ENCODE peak calls at places on chromosomes 16 and 17, in six cellular contexts. One of them, this sample, is unnamed.

GRCh38 chr17:12575641-12576040 is 90.0 kb upstream of the MYOCD start:
- DNase-seq in MM.1S: no peak
- DNase-seq in epithelial cell of proximal tubule: no peak
- DNase-seq in spleen: no peak
- DNase-seq in uterus: no peak
- DNase-seq in endodermal cell: no peak
- DNase-seq in this sample: no peak

GRCh38 chr17:55635253-55635766 is 87.4 kb downstream of the TMEM100 start:
- DNase-seq in MM.1S: no peak
- DNase-seq in epithelial cell of proximal tubule: no peak
- DNase-seq in spleen: no peak
- DNase-seq in uterus: peak; percentile 36
- DNase-seq in endodermal cell: no peak
- DNase-seq in this sample: no peak

GRCh38 chr17:17647521-17648178 is 33.6 kb upstream of the RAI1 start:
- DNase-seq in MM.1S: no peak
- DNase-seq in epithelial cell of proximal tubule: peak; percentile 29
- DNase-seq in spleen: no peak
- DNase-seq in uterus: no peak
- DNase-seq in endodermal cell: no peak
- DNase-seq in this sample: no peak

GRCh38 chr16:27305839-27306442 is 7.8 kb upstream of the IL4R start:
- DNase-seq in MM.1S: no peak
- DNase-seq in epithelial cell of proximal tubule: no peak
- DNase-seq in spleen: no peak
- DNase-seq in uterus: no peak
- DNase-seq in endodermal cell: no peak
- DNase-seq in this sample: no peak

GRCh38 chr17:31593806-31594205 is 202.3 kb downstream of the RAB11FIP4 start:
- DNase-seq in MM.1S: no peak
- DNase-seq in epithelial cell of proximal tubule: no peak
- DNase-seq in spleen: peak; percentile 48
- DNase-seq in uterus: no peak
- DNase-seq in endodermal cell: no peak
- DNase-seq in this sample: no peak

GRCh38 chr16:70453117-70453890 is 1.1 kb upstream of the FCSK start:
- DNase-seq in MM.1S: no peak
- DNase-seq in epithelial cell of proximal tubule: no peak
- DNase-seq in spleen: no peak
- DNase-seq in uterus: no peak
- DNase-seq in endodermal cell: no peak
- DNase-seq in this sample: no peak

GRCh38 chr16:86917471-86918365 is 339.4 kb downstream of the FOXL1 start:
- DNase-seq in MM.1S: no peak
- DNase-seq in epithelial cell of proximal tubule: no peak
- DNase-seq in spleen: no peak
- DNase-seq in uterus: no peak
- DNase-seq in endodermal cell: no peak
- DNase-seq in this sample: no peak

GRCh38 chr17:681738-682137 is 32.9 kb downstream of the VPS53 start:
- DNase-seq in MM.1S: no peak
- DNase-seq in epithelial cell of proximal tubule: no peak
- DNase-seq in spleen: no peak
- DNase-seq in uterus: no peak
- DNase-seq in endodermal cell: no peak
- DNase-seq in this sample: no peak

GRCh38 chr16:67241008-67241900 is 6.0 kb downstream of the FHOD1 start:
- DNase-seq in MM.1S: no peak
- DNase-seq in epithelial cell of proximal tubule: no peak
- DNase-seq in spleen: peak; percentile 83
- DNase-seq in uterus: peak; percentile 45
- DNase-seq in endodermal cell: peak; percentile 79
- DNase-seq in this sample: no peak

GRCh38 chr17:7912927-7913524 is 3.1 kb downstream of the RNF227 start:
- DNase-seq in MM.1S: peak; percentile 83
- DNase-seq in epithelial cell of proximal tubule: no peak
- DNase-seq in spleen: no peak
- DNase-seq in uterus: peak; percentile 63
- DNase-seq in endodermal cell: peak; percentile 74
- DNase-seq in this sample: peak; percentile 70

GRCh38 chr16:15548482-15548891 is 94.5 kb downstream of the MARF1 start:
- DNase-seq in MM.1S: no peak
- DNase-seq in epithelial cell of proximal tubule: peak; percentile 25
- DNase-seq in spleen: no peak
- DNase-seq in uterus: no peak
- DNase-seq in endodermal cell: peak; percentile 59
- DNase-seq in this sample: no peak

GRCh38 chr17:43791589-43791988 is 11.4 kb downstream of the CFAP97D1 start:
- DNase-seq in MM.1S: no peak
- DNase-seq in epithelial cell of proximal tubule: peak; percentile 15
- DNase-seq in spleen: no peak
- DNase-seq in uterus: no peak
- DNase-seq in endodermal cell: peak; percentile 70
- DNase-seq in this sample: no peak

GRCh38 chr17:31428512-31428911 is 37.0 kb downstream of the RAB11FIP4 start:
- DNase-seq in MM.1S: no peak
- DNase-seq in epithelial cell of proximal tubule: no peak
- DNase-seq in spleen: no peak
- DNase-seq in uterus: no peak
- DNase-seq in endodermal cell: no peak
- DNase-seq in this sample: no peak

GRCh38 chr16:14539631-14540030 is 90.4 kb downstream of the PARN start:
- DNase-seq in MM.1S: no peak
- DNase-seq in epithelial cell of proximal tubule: no peak
- DNase-seq in spleen: no peak
- DNase-seq in uterus: no peak
- DNase-seq in endodermal cell: no peak
- DNase-seq in this sample: no peak

DNA sequence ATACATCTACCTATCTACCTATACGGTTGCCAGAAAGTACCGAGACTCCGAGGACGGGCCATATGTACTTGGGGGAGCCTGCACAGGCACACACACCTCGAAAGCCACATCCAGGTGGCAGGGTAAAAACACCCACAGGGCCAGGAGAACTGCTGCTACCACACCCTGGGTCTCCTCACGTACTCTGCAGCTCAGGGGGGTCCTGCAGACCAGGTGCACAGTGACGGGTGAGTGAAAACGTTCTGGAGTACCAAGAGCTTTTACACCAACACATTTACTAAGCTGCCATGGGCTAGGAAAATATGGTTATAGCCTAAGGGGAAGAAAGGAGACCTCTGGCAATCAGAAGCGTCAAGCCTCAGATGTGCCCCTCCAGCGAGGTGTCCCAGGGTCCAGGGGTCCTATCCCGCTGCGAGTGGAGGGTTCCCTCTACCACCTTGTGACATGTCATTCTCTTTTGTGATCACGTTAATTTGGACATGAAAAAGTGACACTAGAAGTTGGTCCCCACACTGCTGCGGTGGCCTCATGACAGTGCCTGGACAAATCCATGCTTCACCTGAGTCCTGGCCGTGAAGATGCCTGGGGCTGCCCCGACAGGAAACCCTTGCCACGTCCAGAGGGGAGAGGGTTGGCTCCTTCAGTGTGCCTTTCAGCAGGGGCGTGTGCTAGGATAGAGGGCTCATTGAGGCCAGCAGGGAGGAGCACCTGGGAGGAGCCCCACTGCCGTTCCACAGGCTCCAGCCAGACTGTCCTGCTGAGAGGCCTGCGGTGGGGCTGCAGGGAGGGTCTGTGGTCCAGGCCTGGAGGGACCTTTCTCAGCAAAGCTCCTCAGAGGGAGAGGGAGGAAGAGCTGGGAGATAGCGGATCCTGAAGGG is 1.8 kb downstream of the CANT1 start:
- DNase-seq in MM.1S: no peak
- DNase-seq in epithelial cell of proximal tubule: no peak
- DNase-seq in spleen: no peak
- DNase-seq in uterus: peak; percentile 13
- DNase-seq in endodermal cell: peak; percentile 54
- DNase-seq in this sample: no peak
- H3K4me3 ChIP-seq in MM.1S: no peak overlapping the region
- H3K4me3 ChIP-seq in epithelial cell of proximal tubule: no peak overlapping the region
- H3K4me3 ChIP-seq in spleen: peak overlapping the region; percentile 56
- H3K4me3 ChIP-seq in uterus: no peak overlapping the region
- H3K4me3 ChIP-seq in endodermal cell: peak overlapping the region; percentile 84
- H3K4me3 ChIP-seq in this sample: no peak overlapping the region

GRCh38 chr16:85347213-85347591 is 234.9 kb upstream of the CIBAR2 start:
- DNase-seq in MM.1S: no peak
- DNase-seq in epithelial cell of proximal tubule: no peak
- DNase-seq in spleen: no peak
- DNase-seq in uterus: no peak
- DNase-seq in endodermal cell: peak; percentile 86
- DNase-seq in this sample: no peak
- TF ChIP-seq CTCF in MM.1S: no peak
- TF ChIP-seq CTCF in epithelial cell of proximal tubule: peak; percentile 27
- TF ChIP-seq CTCF in spleen: no peak
- TF ChIP-seq CTCF in uterus: peak; percentile 7
- TF ChIP-seq CTCF in endodermal cell: peak; percentile 84
- TF ChIP-seq CTCF in this sample: peak; percentile 37

GRCh38 chr16:29653436-29653835 is 9.6 kb upstream of the SPN start:
- DNase-seq in MM.1S: no peak
- DNase-seq in epithelial cell of proximal tubule: no peak
- DNase-seq in spleen: no peak
- DNase-seq in uterus: no peak
- DNase-seq in endodermal cell: no peak
- DNase-seq in this sample: no peak
- H3K4me3 ChIP-seq in MM.1S: no peak overlapping the region
- H3K4me3 ChIP-seq in epithelial cell of proximal tubule: no peak overlapping the region
- H3K4me3 ChIP-seq in spleen: no peak overlapping the region
- H3K4me3 ChIP-seq in uterus: no peak overlapping the region
- H3K4me3 ChIP-seq in endodermal cell: no peak overlapping the region
- H3K4me3 ChIP-seq in this sample: no peak overlapping the region

DNA sequence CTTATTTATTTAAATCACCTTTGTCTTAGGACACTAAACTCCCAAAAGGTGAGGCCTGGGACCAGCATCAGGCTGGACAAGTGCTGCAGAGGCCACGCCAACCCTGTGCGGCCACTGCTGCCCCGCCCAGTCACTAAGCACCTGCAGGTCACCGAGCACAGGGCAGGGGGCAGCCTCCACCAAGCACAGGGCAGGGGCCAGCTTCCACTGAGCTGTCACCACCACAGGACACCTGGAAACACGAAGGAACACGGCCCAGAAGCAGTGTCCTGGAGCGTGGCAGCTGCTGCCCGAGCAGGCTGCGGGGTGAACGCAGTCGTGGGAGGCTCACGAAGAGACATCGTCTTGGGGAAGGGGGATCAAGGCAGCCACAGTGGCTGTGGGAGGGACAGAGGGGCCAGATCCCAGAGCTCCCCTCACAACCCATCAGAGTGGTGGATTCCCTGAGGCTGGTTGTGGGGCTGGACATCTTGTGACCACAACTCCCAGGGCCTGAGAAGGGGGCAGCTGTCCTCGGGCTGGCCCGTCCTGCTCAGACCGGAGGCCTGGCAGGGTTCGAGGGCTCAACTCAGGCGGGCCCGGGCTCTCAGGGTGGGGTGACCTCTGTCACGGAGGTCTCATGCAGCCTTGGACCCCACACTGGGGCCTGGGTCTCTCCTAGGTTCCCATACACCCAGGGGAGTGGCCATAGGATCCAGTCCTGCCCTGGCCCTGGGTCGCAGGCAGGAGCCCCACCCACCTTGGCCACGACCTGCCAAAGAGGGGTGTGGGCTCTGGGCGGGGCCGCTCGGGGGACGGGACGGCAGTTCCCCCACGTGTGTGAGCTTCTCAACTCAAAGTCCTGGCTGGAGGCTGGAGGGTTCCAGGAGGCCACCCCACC is 18.7 kb downstream of the RAB40B start:
- DNase-seq in MM.1S: no peak
- DNase-seq in epithelial cell of proximal tubule: no peak
- DNase-seq in spleen: no peak
- DNase-seq in uterus: no peak
- DNase-seq in endodermal cell: peak; percentile 77
- DNase-seq in this sample: no peak
- TF ChIP-seq CTCF in MM.1S: no peak
- TF ChIP-seq CTCF in epithelial cell of proximal tubule: no peak
- TF ChIP-seq CTCF in spleen: no peak
- TF ChIP-seq CTCF in uterus: no peak
- TF ChIP-seq CTCF in endodermal cell: peak; percentile 55
- TF ChIP-seq CTCF in this sample: no peak

GRCh38 chr16:88456356-88457292 is 3.5 kb downstream of the ZFPM1 start:
- DNase-seq in MM.1S: no peak
- DNase-seq in epithelial cell of proximal tubule: no peak
- DNase-seq in spleen: no peak
- DNase-seq in uterus: no peak
- DNase-seq in endodermal cell: no peak
- DNase-seq in this sample: no peak
- H3K4me3 ChIP-seq in MM.1S: peak overlapping the region; percentile 69
- H3K4me3 ChIP-seq in epithelial cell of proximal tubule: peak overlapping the region; percentile 64
- H3K4me3 ChIP-seq in spleen: peak overlapping the region; percentile 66
- H3K4me3 ChIP-seq in uterus: peak overlapping the region; percentile 40
- H3K4me3 ChIP-seq in endodermal cell: peak overlapping the region; percentile 66
- H3K4me3 ChIP-seq in this sample: peak overlapping the region; percentile 53

GRCh38 chr17:29954405-29954804 is 13.0 kb downstream of the EFCAB5 start:
- DNase-seq in MM.1S: no peak
- DNase-seq in epithelial cell of proximal tubule: no peak
- DNase-seq in spleen: no peak
- DNase-seq in uterus: no peak
- DNase-seq in endodermal cell: no peak
- DNase-seq in this sample: no peak
- TF ChIP-seq CTCF in MM.1S: peak; percentile 13
- TF ChIP-seq CTCF in epithelial cell of proximal tubule: no peak
- TF ChIP-seq CTCF in spleen: no peak
- TF ChIP-seq CTCF in uterus: no peak
- TF ChIP-seq CTCF in endodermal cell: peak; percentile 24
- TF ChIP-seq CTCF in this sample: peak; percentile 20

GRCh38 chr17:64016248-64016784 is 4.1 kb downstream of the ICAM2 start:
- DNase-seq in MM.1S: no peak
- DNase-seq in epithelial cell of proximal tubule: no peak
- DNase-seq in spleen: no peak
- DNase-seq in uterus: no peak
- DNase-seq in endodermal cell: peak; percentile 46
- DNase-seq in this sample: no peak
- H3K4me3 ChIP-seq in MM.1S: no peak overlapping the region
- H3K4me3 ChIP-seq in epithelial cell of proximal tubule: no peak overlapping the region
- H3K4me3 ChIP-seq in spleen: peak overlapping the region; percentile 4
- H3K4me3 ChIP-seq in uterus: no peak overlapping the region
- H3K4me3 ChIP-seq in endodermal cell: no peak overlapping the region
- H3K4me3 ChIP-seq in this sample: peak overlapping the region; percentile 13

GRCh38 chr16:85553436-85554113 is 59.5 kb upstream of the GSE1 start:
- DNase-seq in MM.1S: peak; percentile 48
- DNase-seq in epithelial cell of proximal tubule: no peak
- DNase-seq in spleen: peak; percentile 93
- DNase-seq in uterus: peak; percentile 46
- DNase-seq in endodermal cell: peak; percentile 89
- DNase-seq in this sample: no peak
- TF ChIP-seq CTCF in MM.1S: peak; percentile 6
- TF ChIP-seq CTCF in epithelial cell of proximal tubule: peak; percentile 23
- TF ChIP-seq CTCF in spleen: no peak
- TF ChIP-seq CTCF in uterus: peak; percentile 44
- TF ChIP-seq CTCF in endodermal cell: peak; percentile 63
- TF ChIP-seq CTCF in this sample: peak; percentile 22

This sample was measured in GM12864.